ENCODE peak calls at places on chromosomes 12 and 14, in five cellular contexts. I, Y, U, W and T are unnamed samples.

GRCh38 chr12:42631507-42631906 is 42.0 kb upstream of the PRICKLE1 start:
- DNase-seq in Y (no peak), W (no peak), U (no peak), I (no peak), T (no peak)

GRCh38 chr12:59763835-59764234 is 168.0 kb downstream of the SLC16A7 start:
- DNase-seq in Y (no peak), I (no peak), W (no peak), U (no peak), T (no peak)

GRCh38 chr12:122947352-122947792 is 18.9 kb downstream of the ABCB9 start:
- DNase-seq in I (peak; percentile 75), Y (peak; percentile 42), W (no peak), U (no peak), T (no peak)

GRCh38 chr14:61428261-61428660 is 106.9 kb downstream of the PRKCH start:
- DNase-seq in U (no peak), W (no peak), Y (no peak), I (no peak), T (no peak)

GRCh38 chr12:58564721-58565120 is 355.6 kb downstream of the LRIG3 start:
- DNase-seq in I (no peak), W (no peak), U (no peak), Y (no peak), T (no peak)

GRCh38 chr14:55201219-55202096 is 10.1 kb upstream of the DLGAP5 start:
- DNase-seq in W (no peak), U (peak; percentile 58), Y (no peak), I (no peak), T (no peak)

GRCh38 chr12:68428211-68428610 is 96.0 kb upstream of the MDM1 start:
- DNase-seq in W (no peak), I (no peak), Y (no peak), U (no peak), T (no peak)

GRCh38 chr14:36553650-36554260 is 28.7 kb downstream of the NKX2-8 start:
- DNase-seq in U (no peak), I (no peak), Y (peak; percentile 32), W (peak; percentile 55), T (peak; percentile 31)

GRCh38 chr14:89429206-89430091 is 12.4 kb upstream of the FOXN3 start:
- DNase-seq in Y (no peak), W (no peak), U (no peak), I (no peak), T (no peak)

GRCh38 chr14:72679591-72680151 is 214.2 kb downstream of the DPF3 start:
- DNase-seq in I (no peak), U (no peak), Y (no peak), W (no peak), T (no peak)

GRCh38 chr14:64983439-64984310 is 3.0 kb upstream of the FNTB start:
- DNase-seq in I (no peak), U (no peak), W (peak; percentile 52), Y (peak; percentile 37), T (peak; percentile 47)

GRCh38 chr12:15336772-15337553 is 14.7 kb downstream of the PTPRO start:
- DNase-seq in U (no peak), I (no peak), W (peak; percentile 38), Y (no peak), T (no peak)

GRCh38 chr14:51996148-51996746 is 6.9 kb downstream of the RTRAF start:
- DNase-seq in U (no peak), W (no peak), I (no peak), Y (no peak), T (no peak)

GRCh38 chr12:33427071-33427470 is 12.5 kb downstream of the SYT10 start:
- DNase-seq in I (no peak), Y (no peak), U (peak; percentile 19), W (no peak), T (no peak)

GRCh38 chr12:69679119-69679518 is 20.0 kb downstream of the BEST3 start:
- DNase-seq in Y (no peak), I (no peak), U (no peak), W (no peak), T (no peak)

GRCh38 chr12:9066183-9066623 is 49.5 kb downstream of the A2M start:
- DNase-seq in W (no peak), I (no peak), U (no peak), Y (no peak), T (no peak)

GRCh38 chr12:70948236-70948975 is 27.9 kb upstream of the PTPRR start:
- DNase-seq in I (no peak), Y (no peak), U (no peak), W (no peak), T (no peak)

DNA sequence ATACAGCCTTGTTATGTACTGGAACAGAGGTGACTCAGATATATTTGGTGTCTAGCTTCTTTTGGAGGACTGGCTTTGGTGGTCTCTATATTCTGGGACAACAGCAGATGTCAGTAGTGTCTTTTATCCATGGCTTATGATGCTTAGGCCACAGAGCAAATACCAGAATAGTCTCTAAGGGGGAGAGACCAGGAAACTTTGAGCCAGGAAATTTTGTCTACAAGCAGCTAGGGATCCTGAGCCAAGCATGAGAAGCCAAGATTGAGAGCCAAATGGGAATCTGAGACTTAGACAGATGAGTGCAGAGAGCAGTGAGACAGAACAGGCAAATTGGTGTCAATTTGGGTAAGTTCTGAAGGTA is 28.4 kb upstream of the PTPRR start:
- DNase-seq in Y (no peak), U (no peak), W (no peak), I (no peak), T (no peak)
- TF ChIP-seq CTCF in Y (no peak), U (no peak), W (no peak), I (peak; percentile 39), T (no peak)

GRCh38 chr12:98799411-98799810 is 154.3 kb downstream of the APAF1 start:
- DNase-seq in W (no peak), U (no peak), I (no peak), Y (no peak), T (no peak)
- TF ChIP-seq CTCF in W (no peak), U (no peak), I (no peak), Y (no peak), T (no peak)

GRCh38 chr12:115898670-115899069 is 378.8 kb downstream of the MED13L start:
- DNase-seq in U (no peak), Y (no peak), W (no peak), I (no peak), T (no peak)

GRCh38 chr12:115897718-115898117 is 379.8 kb downstream of the MED13L start:
- DNase-seq in Y (no peak), U (no peak), I (no peak), W (no peak), T (no peak)

GRCh38 chr12:115891551-115891950 is 385.9 kb downstream of the MED13L start:
- DNase-seq in Y (no peak), I (no peak), U (no peak), W (no peak), T (no peak)

DNA sequence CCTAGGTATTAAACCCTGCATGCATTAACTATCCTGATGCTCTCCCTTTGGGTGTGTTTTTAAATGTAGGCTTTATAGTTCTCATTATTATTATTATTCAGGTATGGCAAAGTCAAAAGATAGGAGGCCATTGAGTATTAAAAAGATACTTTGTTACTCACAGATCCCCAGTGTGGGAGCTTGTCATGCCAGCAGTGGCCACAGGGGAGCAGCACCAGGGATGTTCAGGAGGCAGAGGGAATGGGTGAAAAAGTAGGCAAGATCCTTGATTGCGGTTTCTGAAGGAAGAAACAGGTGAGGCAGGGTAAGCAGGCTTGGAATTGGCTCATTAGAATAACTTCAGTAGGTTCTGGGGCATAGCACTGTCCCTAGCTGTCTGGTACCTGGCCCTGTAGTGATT is 382.2 kb downstream of the MED13L start:
- DNase-seq in I (no peak), U (peak; percentile 54), W (no peak), Y (no peak), T (no peak)
- TF ChIP-seq CTCF in I (no peak), U (peak; percentile 61), W (peak; percentile 17), Y (no peak), T (no peak)

GRCh38 chr12:88035271-88035906 is 6.2 kb upstream of the C12orf50 start:
- DNase-seq in Y (peak; percentile 88), U (peak; percentile 86), W (peak; percentile 77), I (peak; percentile 94), T (peak; percentile 88)
- TF ChIP-seq CTCF in Y (no peak), U (no peak), W (no peak), I (no peak), T (no peak)